ENCODE peak calls at places on chromosomes 2 and 18, in eight cellular contexts. E, Z, J, P, O, D, H and U are unnamed samples.

GRCh38 chr2:100773538-100773937 is 46.4 kb upstream of the NPAS2 start:
- DNase-seq in E (no peak), Z (no peak), H (no peak), P (no peak), O (no peak), J (no peak), D (no peak), U (no peak)

GRCh38 chr2:200585730-200586643 is at the start of gene AOX1:
- DNase-seq in D (no peak), H (no peak), E (peak), O (peak), P (peak), J (no peak), Z (no peak), U (peak)

GRCh38 chr2:157838442-157839161 is 37.5 kb downstream of the ACVR1 start:
- DNase-seq in P (no peak), D (peak), O (peak), J (peak), H (peak), Z (no peak), E (peak), U (peak)

GRCh38 chr2:67290451-67290991 is 106.6 kb upstream of the ETAA1 start:
- DNase-seq in H (no peak), E (no peak), O (no peak), J (no peak), D (peak), Z (no peak), P (no peak), U (peak)

GRCh38 chr2:230694241-230694640 is 18.4 kb upstream of the CAB39 start:
- DNase-seq in D (no peak), O (no peak), J (no peak), E (no peak), Z (no peak), H (no peak), P (no peak), U (no peak)

GRCh38 chr2:152054593-152054992 is 44.3 kb downstream of the CACNB4 start:
- DNase-seq in Z (no peak), E (no peak), P (no peak), O (no peak), J (no peak), D (peak), H (no peak), U (peak)

GRCh38 chr2:13650586-13651180 is 933.9 kb downstream of the TRIB2 start:
- DNase-seq in Z (no peak), P (no peak), O (no peak), D (no peak), H (no peak), J (no peak), E (no peak), U (no peak)

GRCh38 chr18:8933714-8934284 is 168.7 kb upstream of the NDUFV2 start:
- DNase-seq in D (no peak), J (no peak), P (no peak), Z (no peak), E (no peak), H (no peak), O (no peak), U (no peak)

GRCh38 chr2:47127862-47128543 is 27.1 kb downstream of the STPG4 start:
- DNase-seq in Z (no peak), H (no peak), E (no peak), P (no peak), J (no peak), O (no peak), D (no peak), U (no peak)

GRCh38 chr2:23148342-23148741 is 236.6 kb upstream of the KLHL29 start:
- DNase-seq in P (no peak), D (no peak), J (no peak), O (no peak), E (no peak), H (no peak), Z (no peak), U (no peak)

GRCh38 chr2:55419236-55419513 is 481 bp downstream of the CCDC88A start:
- DNase-seq in J (no peak), H (no peak), E (no peak), Z (peak), D (no peak), O (no peak), P (no peak), U (no peak)

GRCh38 chr2:108074945-108075344 is 88.6 kb downstream of the SLC5A7 start:
- DNase-seq in D (no peak), P (no peak), O (no peak), Z (no peak), H (no peak), E (no peak), J (no peak), U (no peak)

GRCh38 chr18:71784777-71785176 is 759.4 kb downstream of the CBLN2 start:
- DNase-seq in E (no peak), O (no peak), D (no peak), J (no peak), P (no peak), Z (no peak), H (no peak), U (no peak)

GRCh38 chr2:156320491-156320896 is 12.0 kb downstream of the NR4A2 start:
- DNase-seq in P (peak), D (no peak), Z (no peak), E (no peak), O (peak), H (no peak), J (peak), U (no peak)

GRCh38 chr2:223937535-223937934 is 7.6 kb downstream of the WDFY1 start:
- DNase-seq in J (no peak), H (no peak), E (no peak), Z (no peak), P (no peak), D (no peak), O (no peak), U (no peak)

GRCh38 chr2:135494503-135494902 is 36.5 kb downstream of the ZRANB3 start:
- DNase-seq in E (no peak), O (no peak), D (no peak), J (no peak), Z (no peak), P (no peak), H (no peak), U (peak)

GRCh38 chr2:38039111-38039510 is 36.8 kb downstream of the CYP1B1 start:
- DNase-seq in Z (no peak), P (no peak), D (no peak), H (no peak), O (no peak), J (no peak), E (no peak), U (no peak)

GRCh38 chr2:16332681-16333519 is 332.7 kb downstream of the CYRIA start:
- DNase-seq in P (no peak), J (no peak), H (no peak), D (no peak), O (no peak), E (no peak), Z (no peak), U (no peak)

DNA sequence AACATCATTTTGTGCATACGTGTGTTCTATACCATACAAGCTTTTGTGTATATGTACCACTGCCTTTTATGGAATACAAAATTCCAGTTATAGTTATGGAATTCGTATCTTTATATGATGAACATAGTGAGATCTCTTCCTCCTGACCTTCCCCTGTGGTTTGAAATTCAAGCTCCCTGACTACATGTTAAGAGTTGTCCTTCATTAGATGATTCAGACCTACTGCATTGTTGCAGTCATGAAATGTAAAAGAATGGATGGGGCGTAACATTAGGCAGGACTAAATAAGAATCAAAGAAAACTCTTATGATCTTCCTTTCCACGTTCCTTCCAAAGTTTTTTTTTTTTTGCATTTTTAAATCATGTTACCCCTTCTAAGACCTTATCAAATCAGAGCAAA is 107.1 kb downstream of the UNC80 start:
- DNase-seq in O (no peak), Z (no peak), E (no peak), J (no peak), D (no peak), H (no peak), P (no peak), U (no peak)
- H3K27ac ChIP-seq in O (no peak), Z (no peak), E (no peak), J (no peak), D (no peak), H (no peak), P (no peak), U (no peak)

GRCh38 chr18:80198391-80198790 is 48.9 kb downstream of the PARD6G start:
- DNase-seq in D (no peak), O (no peak), Z (no peak), J (no peak), H (no peak), E (no peak), P (no peak), U (no peak)

GRCh38 chr18:80200932-80201672 is 46.2 kb downstream of the PARD6G start:
- DNase-seq in H (no peak), O (no peak), J (no peak), D (no peak), P (no peak), E (no peak), Z (no peak), U (no peak)

GRCh38 chr18:80201739-80202138 is 45.6 kb downstream of the PARD6G start:
- DNase-seq in O (no peak), J (no peak), P (no peak), H (no peak), E (no peak), Z (no peak), D (no peak), U (no peak)

GRCh38 chr18:80198994-80199748 is 48.1 kb downstream of the PARD6G start:
- DNase-seq in E (no peak), P (no peak), Z (no peak), D (no peak), O (no peak), J (no peak), H (no peak), U (no peak)

DNA sequence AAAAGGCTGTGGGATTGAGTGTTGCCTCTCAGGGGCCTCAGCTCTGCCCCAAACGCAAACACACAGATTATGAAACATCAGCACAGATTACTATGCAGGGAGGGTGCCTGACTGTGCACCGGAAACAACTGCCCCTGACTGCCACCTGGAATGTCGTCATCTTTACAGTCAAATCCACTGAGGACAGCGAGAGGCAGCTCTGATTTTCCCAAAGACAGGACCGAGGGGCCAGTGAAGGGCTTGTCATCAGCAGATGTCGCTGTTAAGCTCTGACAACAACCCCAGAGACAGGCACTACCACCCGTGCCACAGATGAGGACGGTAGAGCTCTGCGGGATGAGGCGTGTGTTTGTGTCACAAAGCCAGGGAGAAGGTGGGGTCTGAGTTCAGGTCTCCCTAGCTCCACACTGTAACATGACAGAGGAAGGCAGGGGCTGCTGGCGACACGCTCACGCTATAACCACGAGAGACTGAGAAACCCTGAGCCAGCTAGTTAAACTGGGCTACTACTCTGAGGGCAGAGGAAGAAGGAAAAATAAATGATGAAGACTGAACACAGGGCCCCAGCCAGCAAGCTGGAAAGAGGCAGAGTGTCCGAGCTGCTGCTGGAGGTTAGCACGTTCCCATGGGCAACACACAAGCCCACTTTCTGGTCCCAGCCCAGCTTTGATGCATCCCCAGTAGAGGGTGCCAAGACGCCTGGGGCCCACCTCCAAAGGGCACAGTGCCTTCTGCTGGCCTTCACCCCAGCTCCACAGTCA is 47.0 kb downstream of the PARD6G start:
- DNase-seq in J (no peak), O (no peak), D (no peak), Z (no peak), E (no peak), H (no peak), P (no peak), U (no peak)
- TF ChIP-seq CTCF in J (peak), O (no peak), D (no peak), Z (no peak), E (no peak), H (peak), P (no peak), U (peak)

GRCh38 chr2:98804736-98805135 is 73.8 kb upstream of the MGAT4A start:
- DNase-seq in H (no peak), E (no peak), P (no peak), D (no peak), J (no peak), O (no peak), Z (no peak), U (no peak)
- H3K27ac ChIP-seq in H (no peak), E (no peak), P (no peak), D (no peak), J (no peak), O (peak), Z (no peak), U (no peak)

GRCh38 chr18:40957533-40958070 is 997.4 kb upstream of the PIK3C3 start:
- DNase-seq in D (no peak), E (no peak), Z (no peak), H (peak), O (no peak), J (no peak), P (no peak), U (no peak)
- TF ChIP-seq CTCF in D (no peak), E (no peak), Z (no peak), H (peak), O (no peak), J (no peak), P (no peak), U (no peak)

GRCh38 chr2:196590286-196590685 is 49.2 kb upstream of the CCDC150 start:
- DNase-seq in D (no peak), J (no peak), E (no peak), O (no peak), H (no peak), Z (no peak), P (no peak), U (no peak)

GRCh38 chr2:196592331-196592911 is 47.1 kb upstream of the CCDC150 start:
- DNase-seq in O (peak), D (no peak), Z (no peak), E (peak), P (no peak), J (peak), H (no peak), U (peak)

GRCh38 chr2:196589429-196589828 is 50.1 kb upstream of the CCDC150 start:
- DNase-seq in H (no peak), P (no peak), J (no peak), E (no peak), D (no peak), O (no peak), Z (no peak), U (no peak)

GRCh38 chr2:196591621-196592022 is 47.9 kb upstream of the CCDC150 start:
- DNase-seq in J (no peak), E (no peak), Z (no peak), O (no peak), H (no peak), D (no peak), P (no peak), U (no peak)

GRCh38 chr2:196591004-196591403 is 48.5 kb upstream of the CCDC150 start:
- DNase-seq in O (no peak), Z (no peak), J (no peak), P (no peak), H (no peak), D (no peak), E (no peak), U (no peak)
- H3K27ac ChIP-seq in O (no peak), Z (no peak), J (peak), P (no peak), H (no peak), D (no peak), E (no peak), U (no peak)

GRCh38 chr2:75720525-75720924 is 9.8 kb upstream of the GCFC2 start:
- DNase-seq in P (no peak), O (no peak), J (no peak), E (no peak), H (no peak), D (no peak), Z (no peak), U (no peak)
- TF ChIP-seq CTCF in P (no peak), O (no peak), J (no peak), E (no peak), H (no peak), D (no peak), Z (no peak), U (no peak)

DNA sequence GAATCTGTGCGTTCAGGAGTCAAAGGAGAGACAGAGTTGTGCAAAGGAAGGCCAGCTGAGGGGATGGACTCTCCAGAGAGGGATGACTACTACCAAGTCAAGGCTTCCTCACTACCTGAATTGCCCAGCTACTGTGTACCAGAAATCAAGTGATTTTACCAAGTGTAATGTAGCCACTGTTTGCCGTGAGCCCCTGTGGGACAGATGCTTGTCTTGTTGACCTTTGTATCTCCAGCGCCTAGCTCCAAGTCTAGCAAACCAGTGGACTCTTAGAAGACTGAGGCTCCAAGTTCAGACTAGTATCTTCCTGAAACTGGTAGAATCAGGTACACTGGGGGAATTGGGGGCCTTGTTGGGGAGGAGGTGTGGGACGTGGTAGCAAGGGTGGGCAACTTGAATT is 123.0 kb upstream of the STON1 start:
- DNase-seq in H (no peak), J (no peak), E (no peak), O (no peak), D (no peak), Z (no peak), P (no peak), U (no peak)
- H3K27ac ChIP-seq in H (no peak), J (no peak), E (no peak), O (no peak), D (no peak), Z (no peak), P (no peak), U (no peak)

DNA sequence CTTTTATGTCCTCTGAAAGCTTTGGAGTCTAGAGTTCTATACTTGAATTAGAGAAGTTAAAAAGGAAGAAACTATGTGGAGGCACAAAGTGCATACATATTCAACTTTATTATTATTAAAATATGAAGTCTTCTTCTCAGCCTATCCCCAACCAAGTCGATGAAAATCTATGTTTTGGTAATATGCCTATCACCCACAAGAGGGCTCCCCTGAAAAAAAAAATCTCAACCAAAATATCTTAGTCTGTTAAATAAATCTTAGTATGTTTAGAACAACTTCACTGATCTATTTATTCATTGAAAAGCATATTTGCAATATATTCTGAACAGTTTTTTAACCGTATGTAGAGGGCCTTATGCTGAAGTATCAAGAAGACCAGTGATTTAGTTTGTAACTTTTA is 804.5 kb downstream of the TDRD15 start:
- DNase-seq in H (no peak), D (no peak), J (no peak), E (no peak), O (no peak), Z (no peak), P (no peak), U (no peak)
- TF ChIP-seq CTCF in H (peak), D (no peak), J (peak), E (no peak), O (no peak), Z (no peak), P (no peak), U (no peak)